ENCODE peak calls at places on chromosomes 7 and 10, in nine cellular contexts. U, K, O, Z, M, W, Q, H and J are unnamed samples.

GRCh38 chr10:11162828-11163599 is 145.3 kb downstream of the CELF2 start:
- DNase-seq in U (peak; percentile 78), K (peak; percentile 81), O (no peak), Z (no peak), M (no peak), W (peak; percentile 68), Q (peak; percentile 80), H (no peak), J (no peak)

GRCh38 chr7:10889266-10889898 is 84.3 kb upstream of the PHF14 start:
- DNase-seq in U (peak; percentile 75), K (peak; percentile 20), O (peak; percentile 50), Z (peak; percentile 38), M (peak; percentile 12), W (no peak), Q (no peak), H (no peak), J (peak; percentile 39)

GRCh38 chr7:138684360-138684759 is 16.8 kb downstream of the SVOPL start:
- DNase-seq in U (no peak), K (no peak), O (no peak), Z (no peak), M (no peak), W (no peak), Q (no peak), H (no peak), J (no peak)

GRCh38 chr10:6053816-6054581 is 8.2 kb downstream of the IL2RA start:
- DNase-seq in U (no peak), K (peak; percentile 52), O (no peak), Z (no peak), M (no peak), W (no peak), Q (peak; percentile 76), H (peak; percentile 81), J (no peak)

GRCh38 chr10:102675151-102675886 is 31.0 kb downstream of the TRIM8 start:
- DNase-seq in U (peak; percentile 43), K (no peak), O (no peak), Z (no peak), M (peak; percentile 37), W (no peak), Q (no peak), H (peak; percentile 41), J (no peak)

GRCh38 chr7:22361795-22362194 is 4.8 kb upstream of the RAPGEF5 start:
- DNase-seq in U (no peak), K (peak; percentile 63), O (no peak), Z (no peak), M (no peak), W (no peak), Q (no peak), H (no peak), J (peak; percentile 10)

GRCh38 chr10:121667948-121668335 is 69.7 kb upstream of the FGFR2 start:
- DNase-seq in U (no peak), K (no peak), O (peak; percentile 13), Z (peak; percentile 36), M (no peak), W (no peak), Q (no peak), H (no peak), J (no peak)

GRCh38 chr10:109886788-109887155 is 36.5 kb downstream of the XPNPEP1 start:
- DNase-seq in U (no peak), K (no peak), O (no peak), Z (no peak), M (no peak), W (no peak), Q (no peak), H (no peak), J (no peak)

GRCh38 chr7:34837826-34838225 is 179.8 kb downstream of the NPSR1 start:
- DNase-seq in U (no peak), K (no peak), O (no peak), Z (no peak), M (no peak), W (no peak), Q (no peak), H (no peak), J (no peak)

GRCh38 chr7:15916666-15917388 is 230.3 kb upstream of the MEOX2 start:
- DNase-seq in U (no peak), K (no peak), O (peak; percentile 43), Z (no peak), M (no peak), W (no peak), Q (no peak), H (no peak), J (no peak)

GRCh38 chr7:100013328-100013676 is 2.1 kb upstream of the ZKSCAN1 start:
- DNase-seq in U (no peak), K (no peak), O (no peak), Z (no peak), M (no peak), W (no peak), Q (no peak), H (no peak), J (no peak)

DNA sequence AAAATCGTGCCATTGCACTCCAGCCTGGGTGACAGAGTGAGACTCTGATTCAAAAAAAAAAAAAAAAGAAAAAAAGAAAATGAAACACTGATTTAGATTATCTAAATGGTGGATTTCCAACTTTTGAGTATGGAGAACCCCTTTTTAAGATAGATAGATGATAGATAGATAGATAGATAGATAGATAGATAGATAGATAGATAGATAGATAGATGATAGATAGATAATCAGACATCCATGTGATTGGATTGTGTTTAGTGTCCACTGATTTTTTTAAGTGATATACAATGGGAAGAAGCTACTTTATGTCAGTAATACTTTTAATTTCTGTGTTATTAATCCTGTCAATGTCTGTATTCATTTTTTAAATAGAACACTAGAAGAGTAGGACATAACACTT is 6.0 kb downstream of the OIT3 start:
- DNase-seq in U (no peak), K (no peak), O (no peak), Z (no peak), M (no peak), W (no peak), Q (no peak), H (no peak), J (no peak)
- TF ChIP-seq CTCF in U (no peak), K (no peak), O (no peak), Z (no peak), M (no peak), W (no peak), Q (no peak), H (no peak), J (no peak)

DNA sequence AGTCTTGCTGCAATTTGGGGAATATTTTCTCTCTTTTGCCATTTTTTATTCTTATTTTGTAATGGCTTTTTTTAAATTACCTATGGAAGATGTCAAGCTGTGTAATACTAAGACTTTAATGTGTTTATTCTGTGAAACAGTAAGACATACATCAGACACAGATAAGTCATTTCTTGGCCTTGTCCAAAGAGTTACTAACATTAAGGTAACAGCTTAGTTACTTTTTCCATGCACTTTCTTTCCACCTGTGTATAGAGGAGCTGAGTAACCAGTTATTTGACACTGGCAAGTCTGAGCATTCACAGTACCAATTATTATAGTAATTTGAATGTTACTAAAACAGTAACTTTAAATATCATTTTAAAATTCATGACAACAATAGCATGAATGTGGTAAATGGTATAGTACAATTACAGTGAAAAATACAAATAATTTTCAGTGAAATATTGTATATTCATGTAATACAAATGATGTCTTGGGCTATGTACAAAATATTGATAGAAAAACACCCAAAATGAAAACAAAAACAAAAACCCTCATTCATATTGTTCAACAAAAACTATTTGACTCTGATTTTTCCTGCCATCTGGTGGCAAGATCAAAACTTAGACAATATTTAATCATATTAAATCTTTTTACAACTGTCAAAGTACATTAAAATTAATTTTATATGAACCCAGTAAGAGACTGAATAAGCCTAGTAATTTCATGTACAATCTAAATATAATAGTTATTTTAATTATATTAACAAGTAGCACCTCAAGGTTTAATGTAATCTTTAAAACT is 259.8 kb upstream of the SEMA3A start:
- DNase-seq in U (no peak), K (no peak), O (no peak), Z (no peak), M (no peak), W (no peak), Q (no peak), H (no peak), J (no peak)
- TF ChIP-seq CTCF in U (no peak), K (no peak), O (peak; percentile 33), Z (no peak), M (no peak), W (no peak), Q (no peak), H (no peak), J (no peak)

GRCh38 chr7:84701524-84702306 is 485.1 kb downstream of the SEMA3D start:
- DNase-seq in U (no peak), K (peak; percentile 21), O (peak; percentile 68), Z (no peak), M (no peak), W (no peak), Q (no peak), H (no peak), J (peak; percentile 46)

GRCh38 chr7:84705701-84706100 is 481.2 kb downstream of the SEMA3D start:
- DNase-seq in U (no peak), K (no peak), O (no peak), Z (no peak), M (no peak), W (no peak), Q (no peak), H (no peak), J (no peak)

GRCh38 chr7:84700563-84701370 is 486.1 kb downstream of the SEMA3D start:
- DNase-seq in U (no peak), K (no peak), O (no peak), Z (no peak), M (no peak), W (no peak), Q (no peak), H (no peak), J (no peak)

GRCh38 chr7:84705079-84705478 is 481.8 kb downstream of the SEMA3D start:
- DNase-seq in U (no peak), K (no peak), O (no peak), Z (no peak), M (no peak), W (no peak), Q (no peak), H (no peak), J (no peak)

DNA sequence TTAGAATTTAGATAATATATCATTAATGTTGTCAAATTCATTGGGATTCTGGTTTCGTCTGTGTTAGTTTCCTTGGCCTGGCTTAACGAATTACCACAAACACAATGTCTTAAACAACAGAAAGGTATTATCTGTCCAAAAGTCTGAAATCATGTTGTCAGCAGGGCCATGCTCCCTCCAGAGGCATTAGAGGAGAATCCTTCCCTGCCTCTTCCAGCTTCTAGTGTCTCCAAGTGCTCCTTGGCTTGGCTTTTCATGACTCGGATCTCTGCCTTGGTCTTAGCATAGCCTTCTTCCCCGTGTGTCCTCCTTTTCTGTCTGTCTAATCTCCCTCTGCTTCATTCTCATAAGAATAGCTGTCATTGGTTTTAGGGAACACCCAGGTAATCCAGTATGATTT is 482.5 kb downstream of the SEMA3D start:
- DNase-seq in U (no peak), K (no peak), O (no peak), Z (no peak), M (no peak), W (no peak), Q (no peak), H (no peak), J (no peak)
- TF ChIP-seq CTCF in U (no peak), K (no peak), O (no peak), Z (no peak), M (no peak), W (no peak), Q (no peak), H (no peak), J (no peak)

DNA sequence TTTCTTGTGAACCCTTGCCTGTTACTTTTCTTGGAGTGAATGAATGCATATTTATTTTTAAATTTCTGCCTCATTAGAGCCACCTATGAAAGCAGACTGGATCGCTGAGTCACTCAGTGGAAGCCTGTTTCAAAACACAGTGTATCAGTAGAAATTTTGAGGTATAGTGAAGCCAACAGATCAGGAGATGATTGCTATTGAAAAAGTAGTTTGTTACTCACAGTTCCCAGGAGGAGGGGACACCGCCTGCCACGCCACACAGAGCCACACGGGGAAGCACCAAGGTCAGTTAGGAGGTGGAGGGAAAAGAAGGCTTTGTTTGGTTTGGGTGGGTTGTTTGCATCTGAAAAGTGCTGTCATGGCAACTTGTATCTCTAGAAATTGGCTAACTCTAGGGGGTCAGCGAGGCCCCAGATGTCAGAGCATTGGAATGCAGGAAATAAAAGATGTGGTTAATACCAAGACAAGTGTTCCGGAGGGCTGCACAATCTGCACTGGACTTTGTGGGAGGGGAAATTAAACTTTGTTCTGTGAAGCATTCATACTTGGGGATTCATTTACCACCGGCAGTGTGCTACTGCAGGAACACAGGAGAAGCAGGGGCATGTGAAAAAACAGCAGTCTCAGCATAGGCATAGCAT is 106.4 kb upstream of the SDK1 start:
- DNase-seq in U (no peak), K (no peak), O (no peak), Z (peak; percentile 33), M (peak; percentile 53), W (no peak), Q (no peak), H (peak; percentile 86), J (no peak)
- TF ChIP-seq CTCF in U (no peak), K (no peak), O (no peak), Z (no peak), M (peak; percentile 54), W (no peak), Q (peak; percentile 8), H (peak; percentile 5), J (no peak)